ENCODE peak calls at places on chromosomes 12 and 14, in four cellular contexts. Z, B, N and C are unnamed samples.

GRCh38 chr12:66252771-66253170 is 49.5 kb upstream of the HELB start:
- DNase-seq in Z (no peak), B (no peak), N (no peak), C (no peak)

GRCh38 chr12:53981652-53982565 is 3.0 kb upstream of the HOXC10 start:
- DNase-seq in Z (no peak), B (no peak), N (no peak), C (no peak)

GRCh38 chr14:71553779-71554178 is 378.4 kb upstream of the RGS6 start:
- DNase-seq in Z (no peak), B (no peak), N (no peak), C (no peak)

GRCh38 chr12:20548592-20548991 is 146.5 kb upstream of the SLCO1C1 start:
- DNase-seq in Z (no peak), B (no peak), N (no peak), C (no peak)

GRCh38 chr12:82567688-82568087 is 119.0 kb upstream of the TMTC2 start:
- DNase-seq in Z (no peak), B (no peak), N (no peak), C (no peak)

GRCh38 chr14:37417151-37417550 is 177.9 kb downstream of the FOXA1 start:
- DNase-seq in Z (no peak), B (no peak), N (no peak), C (no peak)

GRCh38 chr12:76669981-76670380 is 93.9 kb upstream of the ZDHHC17 start:
- DNase-seq in Z (no peak), B (no peak), N (no peak), C (no peak)

GRCh38 chr14:105076805-105077648 is 11.8 kb upstream of the GPR132 start:
- DNase-seq in Z (no peak), B (no peak), N (no peak), C (no peak)

GRCh38 chr12:108587826-108588225 is 10.1 kb downstream of the TMEM119 start:
- DNase-seq in Z (no peak), B (no peak), N (no peak), C (no peak)

GRCh38 chr12:18443768-18444437 is 182.6 kb downstream of the PIK3C2G start:
- DNase-seq in Z (no peak), B (no peak), N (peak; percentile 64), C (no peak)

GRCh38 chr12:46523863-46524770 is 151.5 kb upstream of the SLC38A2 start:
- DNase-seq in Z (peak; percentile 92), B (peak; percentile 81), N (peak; percentile 99), C (peak; percentile 44)

GRCh38 chr14:99129998-99130397 is 142.0 kb downstream of the BCL11B start:
- DNase-seq in Z (no peak), B (no peak), N (no peak), C (peak; percentile 7)

GRCh38 chr14:99138999-99139865 is 132.8 kb downstream of the BCL11B start:
- DNase-seq in Z (no peak), B (no peak), N (no peak), C (no peak)

GRCh38 chr12:129186952-129187351 is 333.7 kb downstream of the GLT1D1 start:
- DNase-seq in Z (no peak), B (no peak), N (no peak), C (no peak)

GRCh38 chr14:90060965-90061848 is 587 bp upstream of the KCNK13 start:
- DNase-seq in Z (no peak), B (no peak), N (no peak), C (no peak)

GRCh38 chr14:65179918-65180724 is 77.8 kb upstream of the MAX start:
- DNase-seq in Z (peak; percentile 65), B (peak; percentile 71), N (peak; percentile 95), C (peak; percentile 70)

GRCh38 chr12:88496429-88497190 is 83.7 kb downstream of the KITLG start:
- DNase-seq in Z (no peak), B (no peak), N (peak; percentile 45), C (no peak)

GRCh38 chr14:53742226-53742607 is 214.4 kb downstream of the BMP4 start:
- DNase-seq in Z (no peak), B (no peak), N (peak; percentile 2), C (no peak)

GRCh38 chr14:42523656-42524055 is 917.0 kb downstream of the LRFN5 start:
- DNase-seq in Z (no peak), B (no peak), N (no peak), C (no peak)

GRCh38 chr12:805022-805632 is 52.7 kb downstream of the WNK1 start:
- DNase-seq in Z (no peak), B (no peak), N (no peak), C (no peak)

GRCh38 chr12:112977641-112978040 is 678 bp upstream of the OAS2 start:
- DNase-seq in Z (no peak), B (no peak), N (peak; percentile 9), C (peak; percentile 61)

GRCh38 chr14:93716410-93717221 is 71.7 kb downstream of the PRIMA1 start:
- DNase-seq in Z (no peak), B (no peak), N (no peak), C (peak; percentile 67)

GRCh38 chr12:124279315-124279714 is 15.6 kb upstream of the RFLNA start:
- DNase-seq in Z (no peak), B (no peak), N (no peak), C (no peak)

GRCh38 chr14:61466249-61466904 is 145.0 kb downstream of the PRKCH start:
- DNase-seq in Z (peak; percentile 85), B (no peak), N (peak; percentile 100), C (peak; percentile 87)

GRCh38 chr14:71121711-71122110 is 214.5 kb downstream of the PCNX1 start:
- DNase-seq in Z (no peak), B (no peak), N (no peak), C (no peak)

GRCh38 chr12:78931466-78931990 is 67.0 kb downstream of the SYT1 start:
- DNase-seq in Z (no peak), B (no peak), N (no peak), C (no peak)

GRCh38 chr12:87866602-87867292 is 162.5 kb downstream of the C12orf50 start:
- DNase-seq in Z (no peak), B (peak; percentile 27), N (peak; percentile 26), C (no peak)

GRCh38 chr12:24038211-24038997 is 88.9 kb upstream of the SOX5 start:
- DNase-seq in Z (no peak), B (no peak), N (peak; percentile 55), C (no peak)

GRCh38 chr12:107619831-107620230 is 65.8 kb upstream of the PWP1 start:
- DNase-seq in Z (no peak), B (no peak), N (no peak), C (no peak)

GRCh38 chr12:48198619-48198973 is 4.5 kb downstream of the OR10AD1 start:
- DNase-seq in Z (no peak), B (no peak), N (no peak), C (peak; percentile 61)

GRCh38 chr12:77485961-77486579 is 344.6 kb upstream of the NAV3 start:
- DNase-seq in Z (no peak), B (no peak), N (no peak), C (no peak)

GRCh38 chr14:61489932-61490331 is 168.6 kb downstream of the PRKCH start:
- DNase-seq in Z (no peak), B (no peak), N (peak; percentile 48), C (no peak)

GRCh38 chr12:103881261-103881660 is 40.2 kb upstream of the NT5DC3 start:
- DNase-seq in Z (no peak), B (no peak), N (no peak), C (no peak)

DNA sequence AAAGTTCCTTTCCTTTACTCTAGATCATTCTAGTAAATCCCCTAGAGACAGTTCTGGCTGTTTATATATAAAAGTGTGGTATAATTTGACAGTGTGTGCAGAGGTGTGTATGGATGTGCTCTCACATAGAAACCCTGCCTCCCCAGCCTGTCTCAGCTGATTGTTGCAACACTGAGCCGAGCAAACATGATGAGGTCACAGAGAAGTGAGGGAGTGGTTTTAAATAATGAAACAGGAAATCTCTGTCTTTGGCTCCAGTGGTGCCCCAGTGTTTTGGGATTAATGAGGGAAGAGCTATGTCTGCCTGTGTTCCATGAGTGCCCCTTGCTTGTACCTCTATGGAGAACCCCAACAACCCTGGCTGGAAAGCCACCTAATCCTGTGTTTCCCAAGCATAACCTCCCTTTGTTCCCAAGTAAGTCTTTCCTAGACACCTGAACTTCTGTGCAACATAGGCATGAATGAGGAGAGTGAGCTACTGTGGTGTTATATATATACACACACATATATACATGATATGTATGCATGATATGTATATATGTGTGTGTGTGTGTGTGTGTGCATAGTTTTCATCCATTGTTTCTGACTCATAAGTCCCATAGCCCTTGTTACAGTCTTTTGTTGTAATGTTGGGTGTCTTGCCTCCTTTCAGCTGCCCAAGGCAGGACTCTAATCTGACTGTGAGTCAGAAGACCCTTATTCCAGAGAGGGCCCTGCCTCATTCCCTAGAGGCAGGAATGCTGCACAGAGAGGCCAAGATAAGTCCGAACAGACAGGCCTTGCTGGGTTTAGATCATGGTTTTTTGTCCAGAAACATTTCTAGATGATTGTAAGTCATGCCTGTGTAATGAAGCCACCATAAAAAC is 18.0 kb downstream of the TRAF3 start:
- DNase-seq in Z (no peak), B (no peak), N (peak; percentile 94), C (peak; percentile 72)
- H3K4me3 ChIP-seq in Z (peak overlapping the region; percentile 23), B (no peak overlapping the region), N (peak overlapping the region; percentile 18), C (no peak overlapping the region)

GRCh38 chr14:95875831-95876768 is 532 bp upstream of the TUNAR start:
- DNase-seq in Z (no peak), B (no peak), N (no peak), C (no peak)

GRCh38 chr14:95876769-95877490 is at the start of gene TUNAR:
- DNase-seq in Z (no peak), B (no peak), N (peak; percentile 20), C (no peak)

GRCh38 chr14:95872777-95873176 is 3.9 kb upstream of the TUNAR start:
- DNase-seq in Z (no peak), B (no peak), N (no peak), C (no peak)

GRCh38 chr14:95877633-95878032 is 1.0 kb downstream of the TUNAR start:
- DNase-seq in Z (no peak), B (no peak), N (no peak), C (no peak)
- H3K4me3 ChIP-seq in Z (no peak overlapping the region), B (no peak overlapping the region), N (no peak overlapping the region), C (no peak overlapping the region)

GRCh38 chr12:105467710-105468366 is 137.3 kb downstream of the C12orf75 start:
- DNase-seq in Z (no peak), B (no peak), N (no peak), C (no peak)
- H3K4me3 ChIP-seq in Z (no peak overlapping the region), B (no peak overlapping the region), N (no peak overlapping the region), C (no peak overlapping the region)

DNA sequence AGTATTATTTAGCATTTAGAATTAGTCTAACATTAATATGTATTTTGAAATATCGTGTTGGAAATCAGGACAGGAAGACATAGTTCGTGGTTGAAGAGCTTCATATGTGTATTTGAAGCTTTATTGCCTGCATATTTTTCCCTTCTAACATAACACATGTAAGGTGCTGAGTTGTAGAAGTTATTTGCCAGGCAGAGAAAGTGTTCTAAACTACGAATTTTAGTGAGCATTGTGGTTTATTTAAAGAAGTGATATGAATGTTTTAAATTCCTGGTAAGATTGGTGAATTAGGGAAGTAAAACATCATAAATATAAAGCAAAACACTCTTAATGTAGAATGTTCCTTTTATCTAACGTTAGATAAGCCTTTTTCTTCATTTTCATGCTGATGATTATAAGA is 2.5 kb downstream of the RASSF3 start:
- DNase-seq in Z (no peak), B (no peak), N (no peak), C (no peak)
- H3K4me3 ChIP-seq in Z (peak overlapping the region; percentile 4), B (peak overlapping the region; percentile 85), N (no peak overlapping the region), C (peak overlapping the region; percentile 96)